ENCODE peak calls at places on chromosomes 13 and 19, in six cellular contexts. Z is activated CD8-positive, alpha-beta memory T cell treated with anti-CD3 and anti-CD28 coated beads for 1 hour; H is heart left ventricle; J is head of caudate nucleus; M is HEK293T; K is progenitor cell of endocrine pancreas. P is an unnamed sample.

GRCh38 chr13:63542704-63543215 is 2127.1 kb upstream of the PCDH20 start:
- DNase-seq in J (no peak), M (no peak), Z (no peak), K (no peak), H (no peak), P (no peak)

GRCh38 chr13:74778946-74779345 is 644.7 kb upstream of the KLF12 start:
- DNase-seq in J (no peak), H (no peak), M (no peak), Z (no peak), K (no peak), P (no peak)

GRCh38 chr13:52786747-52787146 is 47.1 kb upstream of the CNMD start:
- DNase-seq in M (no peak), H (no peak), K (no peak), Z (no peak), J (peak; percentile 78), P (no peak)

GRCh38 chr19:15935167-15935702 is 906 bp upstream of the CYP4F11 start:
- DNase-seq in H (no peak), M (no peak), J (no peak), K (no peak), Z (no peak), P (no peak)

GRCh38 chr19:31330761-31331160 is 18.5 kb downstream of the TSHZ3 start:
- DNase-seq in Z (no peak), M (no peak), J (no peak), K (no peak), H (no peak), P (no peak)

GRCh38 chr13:73835138-73835721 is 299.0 kb downstream of the KLF12 start:
- DNase-seq in H (no peak), M (peak; percentile 69), K (no peak), J (no peak), Z (no peak), P (no peak)

GRCh38 chr19:47232422-47233211 is 1.6 kb upstream of the BBC3 start:
- DNase-seq in J (no peak), H (no peak), Z (no peak), K (no peak), M (no peak), P (no peak)

GRCh38 chr19:15159251-15159650 is 41.5 kb downstream of the NOTCH3 start:
- DNase-seq in K (no peak), Z (no peak), H (no peak), J (no peak), M (no peak), P (no peak)

GRCh38 chr19:40704491-40705361 is 12.0 kb downstream of the COQ8B start:
- DNase-seq in J (no peak), Z (no peak), H (no peak), M (no peak), K (no peak), P (no peak)

GRCh38 chr19:54937926-54938325 is 9.4 kb downstream of the NLRP7 start:
- DNase-seq in Z (no peak), J (no peak), K (no peak), H (no peak), M (no peak), P (no peak)

GRCh38 chr13:75217949-75218348 is 264.0 kb downstream of the TBC1D4 start:
- DNase-seq in J (no peak), H (no peak), K (no peak), Z (no peak), M (no peak), P (no peak)

GRCh38 chr13:95540848-95541247 is 11.7 kb upstream of the CLDN10 start:
- DNase-seq in K (no peak), Z (no peak), M (no peak), J (peak; percentile 73), H (no peak), P (no peak)

GRCh38 chr13:25881136-25881926 is 170.5 kb downstream of the SHISA2 start:
- DNase-seq in J (no peak), M (no peak), Z (no peak), K (no peak), H (no peak), P (no peak)

GRCh38 chr19:35901854-35902661 is at the start of gene HCST:
- DNase-seq in H (no peak), Z (no peak), K (no peak), M (no peak), J (no peak), P (no peak)

GRCh38 chr19:16977306-16977705 is 49.3 kb downstream of the CPAMD8 start:
- DNase-seq in K (no peak), M (no peak), H (no peak), J (no peak), Z (no peak), P (no peak)

GRCh38 chr19:38932425-38933179 is 1.9 kb downstream of the MRPS12 start:
- DNase-seq in K (no peak), Z (no peak), J (peak; percentile 26), H (no peak), M (no peak), P (no peak)

GRCh38 chr19:42216653-42217521 is 590 bp downstream of the DEDD2 start:
- DNase-seq in H (peak; percentile 52), Z (no peak), K (peak; percentile 46), M (peak; percentile 44), J (peak; percentile 38), P (no peak)

GRCh38 chr19:1684573-1684912 is 32.1 kb upstream of the TCF3 start:
- DNase-seq in Z (no peak), K (no peak), J (no peak), M (no peak), H (no peak), P (no peak)

GRCh38 chr19:29596885-29597525 is 9.1 kb upstream of the POP4 start:
- DNase-seq in J (peak; percentile 52), K (no peak), H (no peak), M (peak; percentile 45), Z (no peak), P (no peak)

GRCh38 chr19:45402469-45403070 is 2.3 kb downstream of the PPP1R13L start:
- DNase-seq in H (peak; percentile 55), Z (peak; percentile 18), K (peak; percentile 62), M (peak; percentile 78), J (no peak), P (no peak)

GRCh38 chr13:111020546-111020945 is 94.6 kb upstream of the ARHGEF7 start:
- DNase-seq in Z (no peak), K (no peak), H (no peak), J (no peak), M (no peak), P (no peak)

GRCh38 chr19:17420267-17420924 is 549 bp downstream of the MVB12A start:
- DNase-seq in J (peak; percentile 3), H (peak; percentile 35), K (peak; percentile 20), Z (no peak), M (no peak), P (no peak)

GRCh38 chr19:56080669-56081401 is 40.3 kb downstream of the ZNF787 start:
- DNase-seq in J (peak; percentile 80), Z (peak; percentile 48), H (peak; percentile 82), K (peak; percentile 67), M (peak; percentile 73), P (peak; percentile 14)

GRCh38 chr19:41323023-41323422 is 13.1 kb downstream of the CCDC97 start:
- DNase-seq in M (no peak), K (no peak), Z (no peak), H (peak; percentile 36), J (no peak), P (no peak)

GRCh38 chr13:30355405-30355741 is 48.0 kb upstream of the KATNAL1 start:
- DNase-seq in K (peak; percentile 22), J (no peak), Z (peak; percentile 29), M (no peak), H (no peak), P (no peak)

GRCh38 chr19:35856001-35856400 is 710 bp upstream of the KIRREL2 start:
- DNase-seq in M (no peak), Z (no peak), H (no peak), J (no peak), K (peak; percentile 84), P (no peak)

GRCh38 chr19:8069116-8069973 is 16.8 kb downstream of the CCL25 start:
- DNase-seq in Z (no peak), H (no peak), K (no peak), M (no peak), J (peak; percentile 41), P (no peak)

GRCh38 chr13:97246596-97246995 is 24.5 kb downstream of the MBNL2 start:
- DNase-seq in J (no peak), K (no peak), H (no peak), M (no peak), Z (no peak), P (no peak)

GRCh38 chr19:19721896-19722295 is 11.0 kb downstream of the ZNF14 start:
- DNase-seq in J (no peak), M (no peak), K (no peak), H (no peak), Z (no peak), P (no peak)

P was measured in esophagus squamous epithelium.